ENCODE peak calls at places on chromosome 13, in ten cellular contexts. W is ascending aorta, Q is ovary, E is fibroblast of lung, Z is HCT116, C is uterus, U is suprapubic skin, K is IMR-90, G is BE2C, A is Peyer's patch. S is an unnamed sample.

GRCh38 chr13:66556306-66556705 is 673.8 kb downstream of the PCDH9 start:
- DNase-seq in A (no peak), K (peak; percentile 16), C (no peak), Z (no peak), U (no peak), Q (no peak), E (no peak), W (no peak), G (no peak), S (no peak)

GRCh38 chr13:31377946-31378345 is 178.2 kb downstream of the B3GLCT start:
- DNase-seq in Z (no peak), K (no peak), Q (no peak), C (no peak), E (no peak), W (no peak), G (no peak), A (no peak), U (no peak), S (no peak)

GRCh38 chr13:33366469-33367062 is 81.0 kb upstream of the STARD13 start:
- DNase-seq in E (no peak), W (no peak), U (no peak), Z (no peak), G (no peak), K (no peak), Q (no peak), A (no peak), C (no peak), S (no peak)

GRCh38 chr13:96810104-96810503 is 184.2 kb downstream of the OXGR1 start:
- DNase-seq in U (no peak), A (peak; percentile 63), Q (no peak), C (no peak), G (no peak), W (no peak), K (no peak), E (no peak), Z (no peak), S (no peak)

GRCh38 chr13:97855570-97855970 is 97.9 kb upstream of the IPO5 start:
- DNase-seq in Z (peak; percentile 58), A (no peak), K (peak; percentile 86), G (peak; percentile 58), C (peak; percentile 36), Q (peak; percentile 11), U (no peak), W (no peak), E (peak; percentile 78), S (no peak)

GRCh38 chr13:52405767-52406494 is at the start of gene THSD1:
- DNase-seq in A (peak; percentile 61), E (peak; percentile 62), U (peak; percentile 77), W (peak; percentile 77), K (peak; percentile 41), Q (peak; percentile 34), Z (no peak), C (peak; percentile 59), G (peak; percentile 40), S (peak; percentile 86)

GRCh38 chr13:24619302-24619701 is 60.9 kb upstream of the ATP12A start:
- DNase-seq in C (no peak), U (no peak), E (no peak), Z (no peak), K (no peak), W (no peak), Q (no peak), A (no peak), G (no peak), S (no peak)

GRCh38 chr13:31638577-31638976 is 100.7 kb upstream of the RXFP2 start:
- DNase-seq in W (no peak), U (no peak), Z (no peak), E (peak; percentile 82), Q (no peak), A (no peak), C (no peak), G (no peak), K (peak; percentile 65), S (no peak)

GRCh38 chr13:24187185-24187584 is 26.7 kb downstream of the SPATA13 start:
- DNase-seq in Q (no peak), Z (no peak), U (no peak), G (no peak), C (no peak), A (no peak), W (no peak), E (peak; percentile 53), K (peak; percentile 64), S (no peak)

GRCh38 chr13:98223741-98224140 is 46.7 kb upstream of the RNF113B start:
- DNase-seq in W (no peak), Z (no peak), A (no peak), C (no peak), K (no peak), U (no peak), Q (no peak), G (no peak), E (no peak), S (no peak)

GRCh38 chr13:49308104-49308875 is 60.6 kb downstream of the CDADC1 start:
- DNase-seq in Z (no peak), U (peak; percentile 92), K (peak; percentile 66), A (no peak), C (peak; percentile 95), Q (peak; percentile 95), G (no peak), W (peak; percentile 94), E (peak; percentile 55), S (peak; percentile 74)

GRCh38 chr13:35791191-35791902 is 314.9 kb upstream of the MAB21L1 start:
- DNase-seq in G (no peak), A (no peak), C (no peak), K (peak; percentile 48), W (no peak), Z (no peak), E (peak; percentile 40), Q (no peak), U (no peak), S (no peak)

GRCh38 chr13:114096811-114097503 is 35.5 kb downstream of the RASA3 start:
- DNase-seq in W (peak; percentile 58), Q (no peak), Z (no peak), E (no peak), A (peak; percentile 37), U (peak; percentile 50), K (no peak), G (peak; percentile 57), C (peak; percentile 13), S (no peak)

GRCh38 chr13:66264976-66265375 is 965.2 kb downstream of the PCDH9 start:
- DNase-seq in U (no peak), Z (no peak), Q (no peak), G (no peak), W (no peak), C (no peak), K (peak; percentile 1), E (peak; percentile 68), A (no peak), S (no peak)

GRCh38 chr13:109113427-109113826 is 484.0 kb downstream of the MYO16 start:
- DNase-seq in Z (no peak), C (no peak), K (no peak), U (no peak), W (no peak), Q (no peak), E (no peak), A (no peak), G (no peak), S (no peak)

GRCh38 chr13:30766957-30767603 is 31.7 kb downstream of the ALOX5AP start:
- DNase-seq in K (no peak), W (no peak), A (no peak), Q (no peak), U (no peak), C (no peak), E (peak; percentile 20), Z (no peak), G (no peak), S (no peak)

DNA sequence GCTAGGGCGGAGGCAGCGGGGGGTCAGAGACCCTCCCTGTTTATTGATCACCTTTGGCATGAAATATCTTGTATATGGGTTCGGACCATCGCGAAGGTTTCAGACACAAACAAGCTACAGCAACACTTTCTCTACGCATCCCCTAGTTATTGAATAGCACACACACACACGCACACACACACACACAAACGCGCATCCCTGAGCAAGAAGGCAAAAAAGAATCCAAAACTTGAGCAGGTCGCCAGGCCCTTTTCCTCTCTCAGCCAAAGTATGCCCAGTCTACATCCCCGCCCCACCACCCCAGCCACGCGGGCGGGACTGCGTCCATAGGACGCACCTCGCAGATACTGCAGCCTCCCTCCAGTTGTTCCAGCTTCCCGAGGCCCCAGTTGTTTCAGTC is 16.0 kb downstream of the POU4F1 start:
- DNase-seq in E (no peak), C (no peak), Z (no peak), U (no peak), G (no peak), W (no peak), K (no peak), Q (no peak), A (no peak), S (no peak)
- H3K27me3 ChIP-seq in E (peaks cover 10% of the 10 kb centered on the region), C (peaks cover 57% of the 10 kb centered on the region), Z (peaks cover 14% of the 10 kb centered on the region), U (peaks cover 68% of the 10 kb centered on the region), G (peaks cover 83% of the 10 kb centered on the region), W (peaks cover 4% of the 10 kb centered on the region), K (peaks cover 28% of the 10 kb centered on the region), Q (no peaks in the 10 kb centered on the region), A (peaks cover 6% of the 10 kb centered on the region), S (peaks cover 6% of the 10 kb centered on the region)

GRCh38 chr13:80341098-80341701 is at the start of gene SPRY2:
- DNase-seq in C (peak; percentile 92), U (peak; percentile 96), A (peak; percentile 94), Z (peak; percentile 68), E (peak; percentile 97), G (peak; percentile 96), W (peak; percentile 97), K (peak; percentile 96), Q (peak; percentile 86), S (peak; percentile 94)
- TF ChIP-seq CTCF in C (peak; percentile 3), U (no peak), A (no peak), Z (no peak), E (no peak), G (no peak), W (no peak), K (peak; percentile 15), Q (peak; percentile 25), S (peak; percentile 42)

DNA sequence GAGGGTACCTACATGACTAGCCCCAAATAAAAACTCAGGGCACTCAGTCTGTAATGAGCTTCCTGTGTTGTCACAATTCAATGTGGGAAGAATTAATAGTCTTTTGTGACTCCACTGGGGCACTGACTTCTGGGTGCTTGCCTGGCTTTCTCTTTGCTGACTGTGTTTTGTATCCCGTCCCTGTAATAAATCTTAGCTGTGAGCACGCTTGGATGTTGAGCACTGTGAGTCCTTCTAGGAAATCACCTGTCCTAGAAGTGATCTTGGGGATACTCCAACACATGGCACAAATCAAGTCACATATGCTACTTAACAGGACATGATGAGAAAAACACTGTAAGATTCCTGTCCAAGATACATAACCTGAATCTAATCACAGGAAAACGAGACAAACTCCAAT is 83.0 kb downstream of the USP12 start:
- DNase-seq in E (no peak), K (no peak), G (no peak), U (no peak), C (no peak), W (no peak), A (no peak), Q (no peak), Z (no peak), S (no peak)
- H3K9me3 ChIP-seq in E (no peaks in the 10 kb centered on the region), K (no peaks in the 10 kb centered on the region), G (no peaks in the 10 kb centered on the region), U (no peaks in the 10 kb centered on the region), C (no peaks in the 10 kb centered on the region), W (no peaks in the 10 kb centered on the region), A (no peaks in the 10 kb centered on the region), Q (no peaks in the 10 kb centered on the region), Z (no peaks in the 10 kb centered on the region), S (no peaks in the 10 kb centered on the region)

DNA sequence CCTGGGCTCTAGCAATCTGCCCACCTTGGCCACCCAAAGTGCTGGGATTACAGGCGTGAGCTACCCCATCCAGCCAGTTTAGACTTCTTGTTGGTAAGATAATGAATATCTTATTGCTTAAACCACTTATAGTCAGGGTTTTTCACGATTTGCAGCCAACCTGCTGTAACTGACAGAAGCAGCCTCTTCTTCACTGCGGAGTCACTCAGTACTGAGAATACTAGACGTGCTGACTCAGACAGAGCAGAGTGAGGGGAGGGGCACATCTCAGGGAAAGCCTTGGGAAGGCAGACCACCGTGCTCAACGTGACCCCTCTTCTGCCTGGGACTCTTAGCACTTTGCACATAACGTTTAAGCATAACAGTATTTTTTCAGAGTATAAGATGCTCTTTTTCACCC is 74.3 kb upstream of the ARHGEF7 start:
- DNase-seq in C (no peak), Q (no peak), U (no peak), Z (no peak), K (no peak), G (no peak), W (no peak), A (no peak), E (no peak), S (no peak)
- H3K27me3 ChIP-seq in C (no peaks in the 10 kb centered on the region), Q (no peaks in the 10 kb centered on the region), U (peaks cover 9% of the 10 kb centered on the region), Z (no peaks in the 10 kb centered on the region), K (peaks cover 12% of the 10 kb centered on the region), G (peaks cover 57% of the 10 kb centered on the region), W (no peaks in the 10 kb centered on the region), A (no peaks in the 10 kb centered on the region), E (no peaks in the 10 kb centered on the region), S (no peaks in the 10 kb centered on the region)